ENCODE peak calls at places on chromosomes 11 and 22, in seven cellular contexts. Y is HCT116, C is K562, A is SK-N-SH, R is HepG2, E is GM23338, J is GM12878. S is an unnamed sample. For H3K4me1, the result is how much of the 10 kb centered on the place peaks cover.

GRCh38 chr11:128916646-128917045 is 25.5 kb downstream of the KCNJ5 start:
- DNase-seq in Y (no peak), C (no peak), A (no peak), R (no peak), E (no peak), J (no peak), S (no peak)

GRCh38 chr11:2139118-2139490 is at the start of gene IGF2:
- DNase-seq in Y (no peak), C (no peak), A (peak), R (peak), E (peak), J (no peak), S (no peak)

GRCh38 chr22:42515896-42516295 is 3.7 kb downstream of the RRP7A start:
- DNase-seq in Y (no peak), C (no peak), A (no peak), R (peak), E (no peak), J (no peak), S (no peak)

GRCh38 chr11:102017029-102017428 is 30.2 kb upstream of the CFAP300 start:
- DNase-seq in Y (no peak), C (no peak), A (no peak), R (no peak), E (no peak), J (no peak), S (no peak)

GRCh38 chr11:57873196-57873911 is 111.8 kb downstream of the CTNND1 start:
- DNase-seq in Y (no peak), C (no peak), A (no peak), R (no peak), E (no peak), J (no peak), S (no peak)

GRCh38 chr22:31977141-31977781 is 32.9 kb downstream of the YWHAH start:
- DNase-seq in Y (peak), C (peak), A (peak), R (peak), E (peak), J (peak), S (peak)

GRCh38 chr11:10268746-10269487 is 25.1 kb downstream of the SBF2 start:
- DNase-seq in Y (no peak), C (no peak), A (no peak), R (no peak), E (no peak), J (no peak), S (no peak)

GRCh38 chr22:42459273-42460040 is 27.3 kb upstream of the NFAM1 start:
- DNase-seq in Y (no peak), C (peak), A (peak), R (no peak), E (peak), J (no peak), S (no peak)

GRCh38 chr11:1652778-1653540 is 23.4 kb downstream of the KRTAP5-5 start:
- DNase-seq in Y (no peak), C (peak), A (peak), R (peak), E (peak), J (no peak), S (no peak)

GRCh38 chr22:29260031-29260560 is 7.7 kb downstream of the RHBDD3 start:
- DNase-seq in Y (no peak), C (no peak), A (peak), R (no peak), E (no peak), J (no peak), S (no peak)

GRCh38 chr11:119701591-119702260 is 27.3 kb downstream of the NECTIN1 start:
- DNase-seq in Y (no peak), C (no peak), A (peak), R (no peak), E (no peak), J (no peak), S (no peak)

GRCh38 chr22:33337524-33337923 is 279.3 kb upstream of the SYN3 start:
- DNase-seq in Y (no peak), C (no peak), A (no peak), R (no peak), E (no peak), J (no peak), S (no peak)

GRCh38 chr11:129316781-129317180 is 58.9 kb upstream of the BARX2 start:
- DNase-seq in Y (no peak), C (no peak), A (no peak), R (no peak), E (no peak), J (no peak), S (no peak)

GRCh38 chr22:33274214-33274828 is 216.1 kb upstream of the SYN3 start:
- DNase-seq in Y (no peak), C (peak), A (no peak), R (peak), E (peak), J (no peak), S (peak)

GRCh38 chr22:24068717-24069116 is 57.6 kb downstream of the CABIN1 start:
- DNase-seq in Y (no peak), C (no peak), A (no peak), R (no peak), E (no peak), J (no peak), S (no peak)

GRCh38 chr11:119266063-119266462 is 50.9 kb downstream of the MCAM start:
- DNase-seq in Y (no peak), C (no peak), A (no peak), R (no peak), E (no peak), J (no peak), S (no peak)

GRCh38 chr11:66981976-66982578 is 7.0 kb downstream of the C11orf86 start:
- DNase-seq in Y (peak), C (peak), A (peak), R (peak), E (no peak), J (no peak), S (peak)

GRCh38 chr11:36214976-36215687 is 74.1 kb downstream of the COMMD9 start:
- DNase-seq in Y (no peak), C (no peak), A (no peak), R (no peak), E (no peak), J (no peak), S (no peak)

GRCh38 chr11:70779433-70780245 is 381.3 kb downstream of the CTTN start:
- DNase-seq in Y (no peak), C (no peak), A (no peak), R (no peak), E (no peak), J (no peak), S (no peak)

GRCh38 chr11:34072831-34073230 is 21.3 kb downstream of the CAPRIN1 start:
- DNase-seq in Y (no peak), C (no peak), A (no peak), R (no peak), E (no peak), J (no peak), S (no peak)

GRCh38 chr22:46546466-46547178 is 9.2 kb upstream of the CELSR1 start:
- DNase-seq in Y (no peak), C (no peak), A (no peak), R (no peak), E (no peak), J (no peak), S (no peak)

GRCh38 chr11:70885721-70886305 is 366.6 kb downstream of the SHANK2 start:
- DNase-seq in Y (no peak), C (no peak), A (no peak), R (no peak), E (no peak), J (no peak), S (no peak)

GRCh38 chr11:926341-926916 is 759 bp downstream of the AP2A2 start:
- DNase-seq in Y (peak), C (peak), A (peak), R (no peak), E (no peak), J (no peak), S (no peak)

GRCh38 chr11:73423506-73423905 is 47.3 kb downstream of the RELT start:
- DNase-seq in Y (no peak), C (no peak), A (no peak), R (no peak), E (no peak), J (no peak), S (no peak)

GRCh38 chr22:46366327-46366731 is 30.8 kb downstream of the TRMU start:
- DNase-seq in Y (no peak), C (no peak), A (no peak), R (no peak), E (no peak), J (no peak), S (no peak)

GRCh38 chr11:119483881-119484371 is 61.0 kb upstream of the THY1 start:
- DNase-seq in Y (no peak), C (no peak), A (no peak), R (no peak), E (no peak), J (no peak), S (no peak)

DNA sequence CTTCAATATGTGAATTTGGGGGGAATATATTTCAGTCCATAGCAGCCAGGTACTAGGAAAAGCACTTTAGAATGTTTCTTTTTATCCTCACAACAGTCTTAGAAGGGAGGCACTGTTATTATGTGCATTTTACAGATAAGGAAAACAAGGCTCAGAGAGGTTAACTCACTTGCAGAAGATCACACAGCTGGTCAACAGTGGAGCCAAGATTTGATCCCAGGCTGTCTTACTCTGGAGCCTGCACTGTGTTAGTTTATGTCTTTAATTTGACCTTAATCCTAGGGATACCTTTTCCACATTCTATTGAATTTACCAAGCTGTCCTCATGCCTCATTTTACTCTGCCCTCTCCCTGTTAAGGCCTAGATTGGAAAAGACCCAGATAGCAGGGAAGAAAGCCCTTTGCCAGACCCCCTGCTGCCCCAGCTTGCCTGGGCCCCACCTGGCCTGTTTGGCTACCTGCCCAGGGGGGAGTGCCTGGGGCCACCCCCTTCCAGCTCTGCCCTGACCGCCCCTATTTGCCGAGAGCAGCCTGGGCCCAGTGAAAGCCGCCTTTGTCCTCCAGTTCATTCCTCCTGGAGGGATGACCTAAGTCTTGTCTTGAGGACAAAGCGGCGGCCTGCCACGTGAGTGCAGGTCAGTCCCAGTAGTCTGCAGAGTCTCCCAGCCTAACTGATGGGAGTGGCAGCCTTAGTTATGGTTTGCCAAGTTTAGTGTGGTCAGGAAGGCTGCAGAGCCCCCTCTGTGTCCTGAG is 116.1 kb upstream of the CRYBB3 start:
- DNase-seq in Y (no peak), C (no peak), A (peak), R (peak), E (no peak), J (no peak), S (no peak)
- TF ChIP-seq POLR2AphosphoS5 in Y (no peak), C (no peak), A (no peak), R (no peak), E (no peak), J (no peak), S (no peak)

DNA sequence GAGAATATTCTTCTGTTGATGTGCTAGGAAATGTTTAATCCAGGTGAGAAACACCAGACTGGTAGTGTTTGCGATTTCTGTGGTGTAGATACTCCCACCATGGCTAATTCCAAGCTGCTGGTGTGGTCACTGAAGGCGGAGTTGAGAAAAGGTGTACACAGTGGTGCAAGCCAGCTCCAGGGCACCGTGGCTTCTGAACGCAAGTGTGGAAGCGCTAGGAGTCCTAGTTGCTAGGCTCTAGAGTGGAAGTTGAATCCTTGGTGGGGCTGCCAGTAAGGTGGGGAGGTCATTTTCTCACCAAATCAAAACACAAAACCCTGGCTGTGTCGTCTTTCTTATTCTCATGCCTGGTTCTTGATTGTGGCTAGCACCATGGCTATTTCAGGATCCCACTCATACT is 61.6 kb downstream of the ZBTB16 start:
- DNase-seq in Y (no peak), C (no peak), A (no peak), R (no peak), E (no peak), J (no peak), S (no peak)
- H3K4me1 ChIP-seq in Y (under half), C (under half), A (under half), R (under half), E (under half), J (under half), S (under half)

DNA sequence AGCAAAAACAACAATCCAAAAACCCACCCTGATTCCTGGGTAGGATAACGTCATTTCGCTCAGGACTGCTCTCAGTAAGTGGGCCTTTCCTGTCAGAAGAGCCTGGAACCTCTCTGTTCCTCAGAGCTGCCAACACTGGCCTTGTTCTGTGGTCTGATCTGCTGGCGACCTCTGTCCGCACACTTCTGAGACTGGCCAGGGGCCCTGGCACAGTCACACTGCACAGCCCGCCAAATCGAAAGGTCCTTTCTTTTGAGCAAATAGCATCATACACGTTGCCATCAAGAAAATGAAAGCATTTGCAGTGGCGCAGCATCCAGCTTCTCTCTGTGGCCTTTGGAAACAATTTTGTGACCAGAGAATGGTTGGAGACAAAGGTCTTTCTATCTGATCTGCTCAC is 80.1 kb upstream of the SYT13 start:
- DNase-seq in Y (no peak), C (no peak), A (no peak), R (no peak), E (no peak), J (no peak), S (no peak)
- TF ChIP-seq REST in Y (no peak), C (no peak), A (no peak), R (no peak), E (no peak), J (no peak), S (no peak)

GRCh38 chr22:20282901-20283673 is 15.0 kb upstream of the RTN4R start:
- DNase-seq in Y (no peak), C (no peak), A (no peak), R (no peak), E (no peak), J (no peak), S (no peak)
- TF ChIP-seq POLR2AphosphoS5 in Y (no peak), C (no peak), A (no peak), R (no peak), E (no peak), J (no peak), S (no peak)

S was measured in Panc1.